ENCODE peak calls at places on chromosomes 11 and 22, in four cellular contexts. T is prostate gland, F is uterus, Z is tibial nerve. X is an unnamed sample. For H3K36me3, the result is how much of the 10 kb centered on the place peaks cover.

GRCh38 chr11:74681686-74682651 is 49.3 kb downstream of the CHRDL2 start:
- DNase-seq in Z (no peak), F (peak), T (peak), X (no peak)

GRCh38 chr11:112627588-112628045 is 333.6 kb upstream of the NCAM1 start:
- DNase-seq in T (no peak), F (no peak), Z (no peak), X (no peak)

GRCh38 chr11:129950319-129951034 is 52.2 kb downstream of the PRDM10 start:
- DNase-seq in F (peak), T (peak), Z (peak), X (no peak)

GRCh38 chr22:27185903-27186302 is 528.5 kb downstream of the MIAT start:
- DNase-seq in T (no peak), F (no peak), Z (no peak), X (no peak)

GRCh38 chr11:128407962-128408361 is 179.4 kb downstream of the ETS1 start:
- DNase-seq in F (no peak), T (no peak), Z (no peak), X (no peak)

GRCh38 chr11:119347940-119348339 is 1.4 kb upstream of the MFRP start:
- DNase-seq in F (no peak), T (no peak), Z (no peak), X (no peak)

GRCh38 chr11:64268687-64269379 is 15.6 kb downstream of the BAD start:
- DNase-seq in F (peak), T (no peak), Z (peak), X (no peak)

GRCh38 chr11:102680945-102681344 is 24.6 kb downstream of the MMP27 start:
- DNase-seq in Z (no peak), T (no peak), F (peak), X (no peak)

GRCh38 chr11:125390949-125391348 is 105.1 kb downstream of the FEZ1 start:
- DNase-seq in F (no peak), Z (no peak), T (no peak), X (no peak)

GRCh38 chr11:18466402-18466801 is 10.7 kb downstream of the LDHAL6A start:
- DNase-seq in F (no peak), T (no peak), Z (no peak), X (no peak)

GRCh38 chr11:27552356-27552755 is 45.8 kb upstream of the LIN7C start:
- DNase-seq in Z (no peak), T (no peak), F (no peak), X (no peak)

GRCh38 chr22:48651036-48651890 is 1176.4 kb downstream of the BRD1 start:
- DNase-seq in F (no peak), T (no peak), Z (no peak), X (no peak)

GRCh38 chr11:71326328-71326940 is 74.1 kb upstream of the SHANK2 start:
- DNase-seq in F (no peak), T (no peak), Z (no peak), X (no peak)

GRCh38 chr11:17719940-17720795 is 797 bp downstream of the MYOD1 start:
- DNase-seq in F (no peak), T (no peak), Z (no peak), X (no peak)

GRCh38 chr11:65915821-65916251 is 3.0 kb downstream of the C11orf68 start:
- DNase-seq in T (peak), F (peak), Z (peak), X (peak)

GRCh38 chr11:116357769-116358544 is 414.8 kb downstream of the BUD13 start:
- DNase-seq in Z (no peak), T (no peak), F (no peak), X (no peak)

GRCh38 chr22:43922123-43922522 is 1.5 kb upstream of the PNPLA3 start:
- DNase-seq in F (no peak), T (no peak), Z (no peak), X (no peak)

GRCh38 chr11:83717551-83717950 is 431.4 kb upstream of the CCDC90B start:
- DNase-seq in T (no peak), F (peak), Z (no peak), X (no peak)

GRCh38 chr11:105168457-105168856 is 28.9 kb upstream of the CARD18 start:
- DNase-seq in Z (no peak), F (no peak), T (no peak), X (no peak)

GRCh38 chr11:12764187-12764914 is 90.1 kb downstream of the TEAD1 start:
- DNase-seq in F (no peak), Z (no peak), T (no peak), X (no peak)

GRCh38 chr11:64867748-64868462 is 10.5 kb downstream of the EHD1 start:
- DNase-seq in T (no peak), F (no peak), Z (no peak), X (no peak)

DNA sequence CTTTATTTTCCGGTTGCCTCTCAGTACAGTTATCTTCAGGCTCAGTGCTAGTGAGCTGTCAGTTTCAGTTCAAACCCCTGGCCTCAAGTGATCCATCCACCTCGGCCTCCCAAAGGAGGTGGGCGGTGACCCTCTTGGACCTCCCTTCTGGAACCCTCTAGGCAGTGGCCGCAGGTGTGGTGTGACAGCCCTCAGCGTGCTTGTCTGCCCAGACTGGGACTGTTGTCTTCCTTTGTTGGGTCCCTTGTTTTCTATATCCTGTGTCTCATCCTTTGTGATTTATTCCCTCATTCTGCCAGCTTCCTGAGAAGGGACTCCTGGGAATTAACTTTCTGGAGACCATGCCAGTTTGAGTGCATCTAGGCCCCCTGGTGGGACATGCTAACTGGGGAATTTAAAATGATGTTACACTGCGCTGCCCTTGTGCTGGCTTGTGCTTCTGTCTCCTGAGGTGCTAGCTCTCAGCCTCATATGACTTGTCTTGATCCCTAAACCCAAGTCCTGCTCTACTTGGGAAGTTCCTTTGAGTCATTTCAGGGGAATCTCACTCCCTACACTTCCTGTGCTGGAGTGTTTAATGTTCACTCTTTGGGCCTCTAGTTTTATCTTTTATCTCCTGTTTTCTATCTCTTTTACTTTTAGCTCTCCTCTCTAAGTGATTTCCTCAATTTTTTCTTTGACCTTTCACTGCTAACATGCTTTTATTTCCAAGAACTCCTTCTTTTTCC is 19.4 kb downstream of the MED15 start:
- DNase-seq in Z (no peak), F (no peak), T (no peak), X (no peak)
- H3K36me3 ChIP-seq in Z (under half), F (under half), T (under half), X (under half)

GRCh38 chr11:107123022-107123421 is 104.7 kb upstream of the GUCY1A2 start:
- DNase-seq in F (no peak), Z (no peak), T (no peak), X (no peak)
- TF ChIP-seq CTCF in F (no peak), Z (no peak), T (no peak), X (peak)

DNA sequence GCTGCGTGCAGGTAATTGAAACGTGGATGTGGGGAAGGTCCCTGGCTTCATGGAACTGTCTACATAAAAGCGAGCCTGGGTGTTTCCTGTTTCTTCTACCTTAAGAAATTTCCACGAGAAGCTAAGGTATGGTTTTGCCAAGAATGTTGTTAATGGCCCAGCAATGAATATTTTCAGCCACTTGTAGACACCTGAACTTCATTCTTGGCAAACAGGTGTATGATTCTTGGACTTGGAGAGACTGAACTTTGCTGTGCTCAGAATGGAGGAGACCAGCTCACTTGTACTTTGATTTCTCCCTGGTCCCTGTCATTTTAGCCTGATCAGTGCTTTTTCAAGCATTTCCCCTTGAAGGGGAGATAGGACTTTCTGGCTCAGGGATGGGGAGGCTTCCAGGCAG is 20.8 kb downstream of the LRP5 start:
- DNase-seq in T (no peak), F (no peak), Z (no peak), X (no peak)
- H3K36me3 ChIP-seq in T (under half), F (under half), Z (under half), X (under half)

GRCh38 chr11:79950741-79951140 is 509.9 kb upstream of the TENM4 start:
- DNase-seq in Z (no peak), T (no peak), F (no peak), X (no peak)

GRCh38 chr11:79953629-79954028 is 512.8 kb upstream of the TENM4 start:
- DNase-seq in Z (no peak), F (no peak), T (no peak), X (no peak)

GRCh38 chr11:79950172-79950571 is 509.3 kb upstream of the TENM4 start:
- DNase-seq in T (no peak), F (no peak), Z (no peak), X (no peak)

GRCh38 chr11:79949574-79949973 is 508.7 kb upstream of the TENM4 start:
- DNase-seq in F (no peak), Z (no peak), T (no peak), X (no peak)
- TF ChIP-seq CTCF in F (no peak), Z (no peak), T (no peak), X (no peak)

GRCh38 chr22:20519558-20519957 is 12.1 kb downstream of the MED15 start:
- DNase-seq in T (no peak), F (no peak), Z (no peak), X (no peak)
- H3K36me3 ChIP-seq in T (under half), F (under half), Z (under half), X (under half)

GRCh38 chr11:33457948-33458347 is 200.8 kb downstream of the HIPK3 start:
- DNase-seq in F (no peak), Z (no peak), T (no peak), X (no peak)

GRCh38 chr11:33454264-33454663 is 197.1 kb downstream of the HIPK3 start:
- DNase-seq in Z (no peak), F (no peak), T (no peak), X (no peak)

GRCh38 chr11:33452806-33453205 is 195.6 kb downstream of the HIPK3 start:
- DNase-seq in T (no peak), F (no peak), Z (no peak), X (peak)

GRCh38 chr11:33453225-33453624 is 196.0 kb downstream of the HIPK3 start:
- DNase-seq in Z (no peak), T (no peak), F (no peak), X (no peak)

DNA sequence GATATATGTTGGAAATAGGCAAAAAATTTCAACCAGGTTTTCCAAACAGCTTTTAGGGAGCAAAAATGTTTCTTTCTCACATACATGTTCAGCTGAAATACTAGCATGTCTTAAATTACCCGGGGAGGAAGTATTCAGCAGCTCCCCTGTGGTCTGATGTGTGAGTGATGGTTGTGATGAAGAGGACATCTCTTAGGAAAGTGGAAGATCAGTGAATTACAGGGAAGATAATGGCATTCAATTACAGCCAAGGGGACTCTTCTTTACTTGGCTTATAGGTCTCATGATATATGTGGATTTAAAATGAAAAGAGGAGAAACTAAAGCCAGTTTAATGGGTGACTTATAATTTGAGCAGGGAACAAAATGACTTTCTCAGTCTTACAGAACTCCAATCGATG is 198.6 kb downstream of the HIPK3 start:
- DNase-seq in T (no peak), Z (no peak), F (no peak), X (no peak)
- TF ChIP-seq CTCF in T (no peak), Z (no peak), F (no peak), X (no peak)

GRCh38 chr22:37749831-37750595 is 53.2 kb downstream of the TRIOBP start:
- DNase-seq in F (no peak), Z (no peak), T (peak), X (no peak)
- H3K36me3 ChIP-seq in F (under half), Z (under half), T (under half), X (under half)

DNA sequence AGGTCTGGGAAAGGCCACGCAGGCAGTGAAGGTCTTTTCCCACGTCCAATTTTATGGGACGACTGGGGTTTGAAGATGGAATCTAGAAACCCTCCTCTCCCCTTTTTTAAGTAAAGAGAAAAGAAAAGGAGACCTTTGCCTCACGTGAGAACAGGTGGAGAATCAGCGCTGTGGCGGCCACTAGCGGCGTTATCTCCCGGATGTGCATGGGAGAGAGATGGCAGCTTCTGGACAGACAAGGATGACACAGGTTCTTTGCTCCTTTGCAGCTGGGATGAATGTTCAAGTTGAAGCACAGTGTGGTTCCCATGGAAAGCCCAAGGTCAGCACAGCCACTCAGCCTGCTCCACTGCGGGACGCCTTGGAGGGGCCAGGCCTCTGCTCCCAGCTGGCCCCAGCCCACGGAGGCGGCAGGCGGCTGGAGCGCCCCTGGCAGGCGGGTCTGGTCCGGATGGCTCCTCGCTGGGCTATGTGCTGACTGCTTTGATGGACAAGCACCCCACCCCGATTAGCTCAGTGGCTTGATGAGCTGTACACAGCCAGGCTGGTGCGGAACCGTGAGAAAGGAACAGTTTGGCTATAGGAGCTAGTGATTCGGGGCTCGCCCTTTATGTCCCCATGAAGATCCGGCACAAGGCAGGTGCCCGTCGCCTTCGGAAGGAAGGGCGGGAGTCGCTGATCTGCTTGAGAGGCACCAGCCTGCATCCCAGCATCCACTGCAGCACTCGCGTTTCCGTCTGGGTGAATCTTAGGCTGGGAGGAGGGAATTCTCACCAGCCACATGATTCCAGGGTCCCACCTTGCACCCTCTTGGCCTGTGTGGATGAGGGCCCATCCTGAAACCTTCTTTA is 14.5 kb upstream of the BID start:
- DNase-seq in F (no peak), T (no peak), Z (no peak), X (no peak)
- TF ChIP-seq CTCF in F (no peak), T (no peak), Z (no peak), X (no peak)

GRCh38 chr22:19358703-19359553 is 67.4 kb upstream of the CLTCL1 start:
- DNase-seq in Z (no peak), T (no peak), F (no peak), X (no peak)

GRCh38 chr22:19361501-19362103 is 69.9 kb downstream of the HIRA start:
- DNase-seq in F (no peak), T (no peak), Z (no peak), X (no peak)

GRCh38 chr22:19359554-19360299 is 68.2 kb upstream of the CLTCL1 start:
- DNase-seq in T (no peak), F (no peak), Z (no peak), X (no peak)

GRCh38 chr22:19360862-19361261 is 69.3 kb upstream of the CLTCL1 start:
- DNase-seq in F (no peak), T (no peak), Z (no peak), X (no peak)

GRCh38 chr22:19360300-19360792 is 68.8 kb upstream of the CLTCL1 start:
- DNase-seq in F (no peak), Z (no peak), T (no peak), X (no peak)
- H3K36me3 ChIP-seq in F (under half), Z (under half), T (under half), X (under half)

X was measured in Panc1.